ENCODE peak calls at places on chromosomes 13 and 19, in nine cellular contexts. R is heart left ventricle, Q is aorta, J is Peyer's patch, E is ovary, K is hepatocyte, W is heart right ventricle, C is uterus, M is neural progenitor cell. Y is an unnamed sample.

GRCh38 chr13:49314344-49314882 is 66.7 kb downstream of the CDADC1 start:
- DNase-seq in C (no peak), W (no peak), R (no peak), E (no peak), Q (no peak), M (no peak), K (no peak), J (no peak), Y (no peak)

GRCh38 chr19:55461974-55462628 is 659 bp upstream of the ISOC2 start:
- DNase-seq in R (no peak), J (no peak), K (no peak), E (peak; percentile 59), M (no peak), Q (no peak), C (no peak), W (no peak), Y (no peak)

GRCh38 chr19:54325631-54326030 is 12.7 kb upstream of the LILRA5 start:
- DNase-seq in J (no peak), R (no peak), C (no peak), K (no peak), M (no peak), E (no peak), W (no peak), Q (no peak), Y (no peak)

GRCh38 chr19:33098023-33098652 is 17.2 kb downstream of the GPATCH1 start:
- DNase-seq in R (no peak), M (no peak), E (peak; percentile 33), K (peak; percentile 52), Q (no peak), J (no peak), W (no peak), C (no peak), Y (no peak)

GRCh38 chr19:6393982-6394412 is 1.0 kb upstream of the GTF2F1 start:
- DNase-seq in C (no peak), W (no peak), J (no peak), Q (no peak), K (no peak), E (no peak), R (peak; percentile 84), M (no peak), Y (no peak)

GRCh38 chr19:45294291-45295029 is 28.2 kb downstream of the CKM start:
- DNase-seq in K (no peak), J (no peak), E (peak; percentile 72), C (no peak), W (peak; percentile 68), R (no peak), M (no peak), Q (no peak), Y (no peak)

GRCh38 chr13:73018336-73018735 is 40.5 kb upstream of the KLF5 start:
- DNase-seq in C (no peak), K (no peak), E (no peak), Q (no peak), W (no peak), R (no peak), J (no peak), M (no peak), Y (no peak)

GRCh38 chr19:7109678-7110289 is 40.3 kb downstream of the ZNF557 start:
- DNase-seq in M (peak; percentile 73), W (no peak), E (no peak), J (no peak), K (no peak), Q (no peak), C (no peak), R (no peak), Y (peak; percentile 45)

GRCh38 chr13:112905619-112905989 is 63.4 kb upstream of the MCF2L start:
- DNase-seq in W (no peak), C (no peak), M (no peak), R (no peak), K (no peak), Q (no peak), E (no peak), J (no peak), Y (no peak)

GRCh38 chr19:2176336-2176994 is 12.7 kb downstream of the DOT1L start:
- DNase-seq in C (no peak), Q (no peak), K (peak; percentile 54), M (no peak), W (no peak), E (no peak), J (no peak), R (no peak), Y (no peak)

GRCh38 chr19:39430675-39431593 is 4.8 kb downstream of the RPS16 start:
- DNase-seq in J (peak; percentile 48), C (no peak), Q (peak; percentile 72), W (peak; percentile 48), E (no peak), K (peak; percentile 66), M (no peak), R (peak; percentile 61), Y (peak; percentile 49)

GRCh38 chr19:18063463-18063862 is 23.3 kb downstream of the IL12RB1 start:
- DNase-seq in Q (no peak), R (no peak), M (peak; percentile 48), W (no peak), J (no peak), C (no peak), E (no peak), K (peak; percentile 61), Y (peak; percentile 66)

GRCh38 chr13:27534108-27534975 is 84.0 kb upstream of the MTIF3 start:
- DNase-seq in R (no peak), W (no peak), C (no peak), Q (no peak), J (no peak), K (no peak), E (no peak), M (no peak), Y (no peak)

GRCh38 chr13:59533561-59534337 is 630.0 kb downstream of the DIAPH3 start:
- DNase-seq in J (no peak), R (no peak), W (no peak), Q (no peak), K (no peak), E (no peak), M (no peak), C (no peak), Y (no peak)

GRCh38 chr13:93959796-93960533 is 519.5 kb downstream of the DCT start:
- DNase-seq in M (no peak), J (no peak), R (no peak), E (no peak), K (no peak), W (no peak), C (no peak), Q (no peak), Y (no peak)

DNA sequence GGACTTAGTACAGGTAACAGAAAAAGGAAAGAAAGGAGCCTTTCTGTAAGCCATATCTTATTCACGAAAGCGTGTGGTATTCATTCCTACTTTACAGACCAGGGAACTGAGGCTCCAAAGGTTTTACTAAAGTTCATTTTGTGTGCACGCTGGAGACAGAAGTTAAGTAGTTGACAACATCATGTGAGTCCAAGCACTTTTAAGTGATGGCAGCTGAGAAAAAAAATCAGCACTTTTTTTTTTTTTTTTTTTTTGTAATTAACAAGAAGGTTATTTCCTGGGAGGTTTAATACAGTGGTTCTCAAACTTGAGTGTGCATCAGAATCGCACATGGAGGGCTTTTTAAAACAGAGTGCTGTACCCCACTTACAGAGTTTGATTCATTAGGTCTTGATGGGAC is 2.0 kb downstream of the DNAJC3 start:
- DNase-seq in R (no peak), W (no peak), Q (no peak), E (no peak), M (no peak), J (no peak), K (no peak), C (no peak), Y (no peak)
- H3K4me3 ChIP-seq in R (peak overlapping the region; percentile 88), W (peak overlapping the region; percentile 85), Q (peak overlapping the region; percentile 81), E (no peak overlapping the region), M (peak overlapping the region; percentile 75), J (peak overlapping the region; percentile 87), K (peak overlapping the region; percentile 54), C (no peak overlapping the region), Y (no peak overlapping the region)

GRCh38 chr19:49558591-49558990 is 21.8 kb downstream of the NOSIP start:
- DNase-seq in R (no peak), K (no peak), E (no peak), C (no peak), W (no peak), J (no peak), Q (no peak), M (no peak), Y (no peak)

GRCh38 chr19:49555600-49556411 is 24.6 kb downstream of the NOSIP start:
- DNase-seq in R (peak; percentile 74), C (peak; percentile 77), E (peak; percentile 82), K (peak; percentile 64), M (peak; percentile 97), W (no peak), Q (peak; percentile 64), J (peak; percentile 59), Y (peak; percentile 99)

GRCh38 chr19:49556412-49557398 is 23.7 kb downstream of the NOSIP start:
- DNase-seq in J (no peak), Q (no peak), M (peak; percentile 18), C (no peak), K (no peak), E (peak; percentile 28), R (peak; percentile 64), W (no peak), Y (peak; percentile 96)

GRCh38 chr19:49559443-49559842 is 20.9 kb downstream of the NOSIP start:
- DNase-seq in R (no peak), C (no peak), W (no peak), J (no peak), M (no peak), E (no peak), K (no peak), Q (no peak), Y (no peak)

GRCh38 chr19:49557641-49558325 is 22.6 kb downstream of the NOSIP start:
- DNase-seq in Q (no peak), J (no peak), E (no peak), K (no peak), R (no peak), W (no peak), C (no peak), M (no peak), Y (no peak)
- H3K36me3 ChIP-seq in Q (peaks cover 6% of the 10 kb centered on the region), J (no peaks in the 10 kb centered on the region), E (no peaks in the 10 kb centered on the region), K (no peaks in the 10 kb centered on the region), R (peaks cover 60% of the 10 kb centered on the region), W (peaks cover 11% of the 10 kb centered on the region), C (no peaks in the 10 kb centered on the region), M (no peaks in the 10 kb centered on the region), Y (peaks cover 9% of the 10 kb centered on the region)

DNA sequence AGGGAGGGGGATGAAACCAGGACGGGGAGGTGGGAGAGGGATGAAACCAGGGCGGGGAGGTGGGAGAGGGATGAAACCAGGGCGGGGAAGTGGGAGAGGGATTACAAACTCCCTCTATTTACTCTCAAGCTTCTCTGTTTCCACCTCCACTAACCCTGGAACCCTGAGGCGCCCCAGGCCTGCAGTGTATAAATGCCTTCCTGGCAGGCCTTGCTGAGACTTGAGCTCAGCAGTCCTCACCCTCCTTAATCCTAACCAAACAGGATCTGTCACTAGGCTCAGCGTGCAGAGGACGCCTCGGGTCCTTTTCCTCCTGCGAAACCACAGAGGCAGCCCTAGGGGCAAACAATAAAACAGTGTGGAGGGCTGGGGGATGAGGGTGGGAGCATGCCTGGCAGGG is 32.1 kb upstream of the OR1M1 start:
- DNase-seq in M (peak; percentile 75), K (peak; percentile 66), J (no peak), W (no peak), R (no peak), C (no peak), E (no peak), Q (no peak), Y (peak; percentile 56)
- H3K27me3 ChIP-seq in M (no peaks in the 10 kb centered on the region), K (no peaks in the 10 kb centered on the region), J (no peaks in the 10 kb centered on the region), W (peaks cover 10% of the 10 kb centered on the region), R (peaks cover 3% of the 10 kb centered on the region), C (no peaks in the 10 kb centered on the region), E (no peaks in the 10 kb centered on the region), Q (no peaks in the 10 kb centered on the region), Y (no peaks in the 10 kb centered on the region)

GRCh38 chr19:41175825-41176734 is 16.9 kb upstream of the CYP2S1 start:
- DNase-seq in W (no peak), E (no peak), R (no peak), K (peak; percentile 95), J (peak; percentile 34), M (peak; percentile 67), Q (peak; percentile 81), C (peak; percentile 40), Y (peak; percentile 90)
- H3K4me3 ChIP-seq in W (no peak overlapping the region), E (no peak overlapping the region), R (no peak overlapping the region), K (no peak overlapping the region), J (no peak overlapping the region), M (no peak overlapping the region), Q (no peak overlapping the region), C (no peak overlapping the region), Y (peak overlapping the region; percentile 18)

Y was measured in H7.